ENCODE peak calls at places on chromosomes 5 and 9, in eight cellular contexts. One of them, this sample, is unnamed.

GRCh38 chr5:133423618-133424282 is 188.6 kb downstream of the FSTL4 start:
- DNase-seq in adrenal gland: peak
- DNase-seq in ascending aorta: no peak
- DNase-seq in coronary artery: no peak
- DNase-seq in fibroblast of the aortic adventitia: peak
- DNase-seq in cardiac fibroblast: peak
- DNase-seq in fibroblast of mammary gland: peak
- DNase-seq in PC-9: peak
- DNase-seq in this sample: peak

GRCh38 chr9:113548221-113549041 is 84.9 kb downstream of the RGS3 start:
- DNase-seq in fibroblast of mammary gland: no peak
- DNase-seq in fibroblast of the aortic adventitia: peak
- DNase-seq in coronary artery: peak
- DNase-seq in cardiac fibroblast: peak
- DNase-seq in PC-9: peak
- DNase-seq in adrenal gland: peak
- DNase-seq in ascending aorta: peak
- DNase-seq in this sample: no peak

GRCh38 chr9:138075961-138076649 is 198.5 kb downstream of the CACNA1B start:
- DNase-seq in cardiac fibroblast: no peak
- DNase-seq in coronary artery: peak
- DNase-seq in PC-9: no peak
- DNase-seq in ascending aorta: no peak
- DNase-seq in fibroblast of the aortic adventitia: no peak
- DNase-seq in adrenal gland: no peak
- DNase-seq in fibroblast of mammary gland: no peak
- DNase-seq in this sample: no peak

GRCh38 chr9:130328349-130328801 is 62.8 kb downstream of the HMCN2 start:
- DNase-seq in cardiac fibroblast: no peak
- DNase-seq in ascending aorta: no peak
- DNase-seq in PC-9: no peak
- DNase-seq in coronary artery: no peak
- DNase-seq in fibroblast of the aortic adventitia: peak
- DNase-seq in adrenal gland: no peak
- DNase-seq in fibroblast of mammary gland: peak
- DNase-seq in this sample: peak

GRCh38 chr5:137498301-137498735 is 808 bp downstream of the SPOCK1 start:
- DNase-seq in PC-9: no peak
- DNase-seq in adrenal gland: no peak
- DNase-seq in fibroblast of mammary gland: peak
- DNase-seq in fibroblast of the aortic adventitia: peak
- DNase-seq in ascending aorta: no peak
- DNase-seq in cardiac fibroblast: peak
- DNase-seq in coronary artery: no peak
- DNase-seq in this sample: no peak

GRCh38 chr9:137031904-137032639 is at the start of gene FUT7:
- DNase-seq in fibroblast of mammary gland: no peak
- DNase-seq in PC-9: no peak
- DNase-seq in adrenal gland: no peak
- DNase-seq in ascending aorta: no peak
- DNase-seq in cardiac fibroblast: no peak
- DNase-seq in coronary artery: no peak
- DNase-seq in fibroblast of the aortic adventitia: no peak
- DNase-seq in this sample: no peak

GRCh38 chr9:6894135-6894534 is 136.4 kb downstream of the KDM4C start:
- DNase-seq in cardiac fibroblast: no peak
- DNase-seq in fibroblast of the aortic adventitia: no peak
- DNase-seq in coronary artery: no peak
- DNase-seq in fibroblast of mammary gland: no peak
- DNase-seq in adrenal gland: no peak
- DNase-seq in ascending aorta: no peak
- DNase-seq in PC-9: no peak
- DNase-seq in this sample: no peak

GRCh38 chr9:74760031-74760700 is 127.6 kb downstream of the TRPM6 start:
- DNase-seq in ascending aorta: no peak
- DNase-seq in fibroblast of the aortic adventitia: peak
- DNase-seq in fibroblast of mammary gland: peak
- DNase-seq in adrenal gland: no peak
- DNase-seq in coronary artery: no peak
- DNase-seq in cardiac fibroblast: peak
- DNase-seq in PC-9: no peak
- DNase-seq in this sample: no peak

GRCh38 chr9:69307446-69308216 is 17.4 kb upstream of the ENTREP1 start:
- DNase-seq in fibroblast of mammary gland: no peak
- DNase-seq in coronary artery: no peak
- DNase-seq in ascending aorta: no peak
- DNase-seq in PC-9: no peak
- DNase-seq in adrenal gland: no peak
- DNase-seq in cardiac fibroblast: peak
- DNase-seq in fibroblast of the aortic adventitia: peak
- DNase-seq in this sample: no peak

GRCh38 chr9:113488071-113488470 is 24.5 kb downstream of the RGS3 start:
- DNase-seq in cardiac fibroblast: no peak
- DNase-seq in ascending aorta: no peak
- DNase-seq in adrenal gland: no peak
- DNase-seq in fibroblast of the aortic adventitia: no peak
- DNase-seq in fibroblast of mammary gland: no peak
- DNase-seq in PC-9: no peak
- DNase-seq in coronary artery: peak
- DNase-seq in this sample: no peak

GRCh38 chr9:109117856-109118801 is 1.6 kb downstream of the TMEM245 start:
- DNase-seq in ascending aorta: no peak
- DNase-seq in cardiac fibroblast: peak
- DNase-seq in fibroblast of the aortic adventitia: peak
- DNase-seq in coronary artery: no peak
- DNase-seq in fibroblast of mammary gland: peak
- DNase-seq in PC-9: no peak
- DNase-seq in adrenal gland: peak
- DNase-seq in this sample: no peak

DNA sequence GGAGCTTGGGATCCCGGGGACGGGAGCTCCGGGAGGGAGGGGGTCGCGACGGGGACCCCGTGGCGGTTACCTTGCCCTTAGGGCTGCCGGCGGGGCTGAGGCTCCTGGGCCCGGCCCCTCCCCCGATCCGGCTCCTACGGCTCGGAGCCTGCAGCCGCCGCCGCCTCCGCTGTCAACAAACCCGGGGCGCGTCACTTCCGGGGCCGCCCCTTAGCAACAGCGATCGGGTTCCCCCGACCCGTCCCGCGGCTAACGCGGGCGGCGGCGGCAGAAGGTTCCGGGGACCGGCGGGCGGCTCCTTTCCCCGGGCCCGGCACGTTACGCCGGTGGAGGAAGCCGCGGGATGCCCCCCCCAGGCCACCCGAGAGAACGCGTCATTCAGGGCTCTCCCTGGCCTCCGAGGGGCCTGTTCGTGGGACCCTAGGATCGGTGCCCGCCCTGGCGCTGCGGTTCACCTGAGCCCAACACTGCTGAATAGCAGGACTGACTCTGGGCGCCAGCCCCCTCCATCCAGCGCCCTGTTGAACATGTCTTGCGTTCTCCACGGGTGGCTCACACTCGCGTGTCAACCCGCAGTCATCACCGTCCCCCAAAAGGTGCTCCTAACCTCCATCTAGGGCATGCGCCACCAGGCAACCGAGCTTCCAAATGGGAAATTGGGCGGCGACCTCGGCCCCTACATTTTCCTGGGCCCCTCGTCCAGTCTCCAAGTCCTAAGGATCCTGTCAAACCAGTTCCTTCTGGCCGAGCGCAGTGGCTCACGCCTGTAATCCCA is at the start of gene ZER1:
- DNase-seq in PC-9: peak
- DNase-seq in cardiac fibroblast: peak
- DNase-seq in adrenal gland: peak
- DNase-seq in fibroblast of mammary gland: peak
- DNase-seq in coronary artery: peak
- DNase-seq in ascending aorta: peak
- DNase-seq in fibroblast of the aortic adventitia: peak
- DNase-seq in this sample: peak
- TF ChIP-seq CTCF in PC-9: no peak
- TF ChIP-seq CTCF in cardiac fibroblast: no peak
- TF ChIP-seq CTCF in adrenal gland: peak
- TF ChIP-seq CTCF in fibroblast of mammary gland: no peak
- TF ChIP-seq CTCF in coronary artery: no peak
- TF ChIP-seq CTCF in ascending aorta: no peak
- TF ChIP-seq CTCF in fibroblast of the aortic adventitia: no peak
- TF ChIP-seq CTCF in this sample: no peak

DNA sequence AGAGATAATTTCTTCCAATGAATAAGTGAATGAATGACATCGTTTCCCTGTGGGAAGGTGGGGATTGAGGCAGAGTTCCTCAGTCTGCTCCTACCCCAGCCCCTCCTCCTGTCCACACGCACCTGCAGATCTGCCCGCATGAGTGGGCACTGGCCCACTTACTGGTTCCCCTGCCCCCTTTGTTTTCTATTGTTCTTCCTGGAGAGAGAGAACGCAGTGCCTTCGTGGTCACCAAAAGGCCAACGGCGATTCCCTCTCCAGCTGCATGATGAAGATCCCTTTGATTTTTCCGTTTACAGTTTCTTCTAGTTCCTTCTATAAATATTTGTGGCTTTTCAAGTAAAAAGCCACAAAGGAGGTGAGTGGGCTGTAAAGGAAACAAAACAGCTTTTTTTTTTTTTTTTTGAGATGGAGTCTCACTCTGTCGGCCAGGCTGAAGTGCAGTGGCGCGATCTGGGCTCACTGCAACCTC is 5.7 kb upstream of the FPGS start:
- DNase-seq in ascending aorta: no peak
- DNase-seq in PC-9: no peak
- DNase-seq in adrenal gland: peak
- DNase-seq in fibroblast of mammary gland: no peak
- DNase-seq in cardiac fibroblast: no peak
- DNase-seq in coronary artery: no peak
- DNase-seq in fibroblast of the aortic adventitia: no peak
- DNase-seq in this sample: no peak
- H3K4me3 ChIP-seq in ascending aorta: no peak
- H3K4me3 ChIP-seq in PC-9: no peak
- H3K4me3 ChIP-seq in adrenal gland: no peak
- H3K4me3 ChIP-seq in fibroblast of mammary gland: no peak
- H3K4me3 ChIP-seq in cardiac fibroblast: no peak
- H3K4me3 ChIP-seq in coronary artery: no peak
- H3K4me3 ChIP-seq in fibroblast of the aortic adventitia: no peak
- H3K4me3 ChIP-seq in this sample: no peak

GRCh38 chr5:14728109-14728938 is 63.8 kb downstream of the OTULIN start:
- DNase-seq in coronary artery: no peak
- DNase-seq in fibroblast of mammary gland: no peak
- DNase-seq in PC-9: no peak
- DNase-seq in adrenal gland: no peak
- DNase-seq in cardiac fibroblast: no peak
- DNase-seq in fibroblast of the aortic adventitia: no peak
- DNase-seq in ascending aorta: no peak
- DNase-seq in this sample: no peak

GRCh38 chr5:14724633-14725032 is 60.1 kb downstream of the OTULIN start:
- DNase-seq in fibroblast of the aortic adventitia: no peak
- DNase-seq in coronary artery: no peak
- DNase-seq in PC-9: no peak
- DNase-seq in cardiac fibroblast: no peak
- DNase-seq in adrenal gland: peak
- DNase-seq in ascending aorta: no peak
- DNase-seq in fibroblast of mammary gland: no peak
- DNase-seq in this sample: peak

GRCh38 chr5:14727428-14727865 is 62.9 kb downstream of the OTULIN start:
- DNase-seq in coronary artery: no peak
- DNase-seq in adrenal gland: peak
- DNase-seq in fibroblast of mammary gland: peak
- DNase-seq in cardiac fibroblast: peak
- DNase-seq in PC-9: peak
- DNase-seq in fibroblast of the aortic adventitia: peak
- DNase-seq in ascending aorta: no peak
- DNase-seq in this sample: peak

GRCh38 chr5:14723648-14724231 is 59.2 kb downstream of the OTULIN start:
- DNase-seq in ascending aorta: no peak
- DNase-seq in fibroblast of the aortic adventitia: no peak
- DNase-seq in coronary artery: no peak
- DNase-seq in fibroblast of mammary gland: peak
- DNase-seq in cardiac fibroblast: peak
- DNase-seq in adrenal gland: no peak
- DNase-seq in PC-9: no peak
- DNase-seq in this sample: no peak

DNA sequence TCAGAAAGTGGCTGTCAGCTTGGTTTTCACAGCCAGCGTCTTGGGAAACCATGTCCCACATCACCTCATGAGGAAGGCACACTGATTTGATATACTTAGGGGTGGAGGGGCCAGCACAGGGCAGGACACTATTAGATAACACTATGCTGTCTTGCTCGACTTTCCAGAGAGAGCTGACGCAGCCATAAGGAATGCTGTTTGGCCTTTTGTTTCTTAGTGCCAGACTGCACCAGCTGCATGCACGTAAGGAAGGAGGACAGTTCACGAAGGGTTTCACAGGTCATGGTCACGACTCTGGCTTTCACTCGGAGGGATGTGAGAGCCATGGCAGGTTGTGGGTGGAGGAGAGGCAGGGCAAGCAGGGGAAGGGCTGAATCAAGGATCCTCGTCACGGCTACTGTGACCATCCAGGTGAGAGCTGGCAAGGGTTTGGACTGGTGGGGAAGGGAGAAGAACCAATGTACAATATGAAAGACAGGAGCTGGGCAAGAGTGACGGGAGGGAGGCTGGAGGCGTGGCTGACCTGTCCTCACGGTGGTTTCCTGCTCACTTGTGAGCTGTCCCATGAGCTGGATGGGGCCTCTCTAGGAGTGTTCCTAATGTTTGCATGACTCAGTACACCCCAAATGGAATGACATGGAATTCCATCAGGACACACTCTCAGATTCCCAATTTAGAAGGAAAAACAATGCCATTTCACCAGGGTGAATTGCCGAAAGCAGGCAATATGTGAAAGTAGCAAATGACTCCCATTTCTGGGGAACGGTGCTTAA is 61.7 kb downstream of the OTULIN start:
- DNase-seq in PC-9: peak
- DNase-seq in ascending aorta: no peak
- DNase-seq in adrenal gland: no peak
- DNase-seq in fibroblast of mammary gland: no peak
- DNase-seq in fibroblast of the aortic adventitia: no peak
- DNase-seq in coronary artery: no peak
- DNase-seq in cardiac fibroblast: peak
- DNase-seq in this sample: no peak
- TF ChIP-seq CTCF in PC-9: no peak
- TF ChIP-seq CTCF in ascending aorta: no peak
- TF ChIP-seq CTCF in adrenal gland: no peak
- TF ChIP-seq CTCF in fibroblast of mammary gland: no peak
- TF ChIP-seq CTCF in fibroblast of the aortic adventitia: no peak
- TF ChIP-seq CTCF in coronary artery: no peak
- TF ChIP-seq CTCF in cardiac fibroblast: no peak
- TF ChIP-seq CTCF in this sample: no peak

DNA sequence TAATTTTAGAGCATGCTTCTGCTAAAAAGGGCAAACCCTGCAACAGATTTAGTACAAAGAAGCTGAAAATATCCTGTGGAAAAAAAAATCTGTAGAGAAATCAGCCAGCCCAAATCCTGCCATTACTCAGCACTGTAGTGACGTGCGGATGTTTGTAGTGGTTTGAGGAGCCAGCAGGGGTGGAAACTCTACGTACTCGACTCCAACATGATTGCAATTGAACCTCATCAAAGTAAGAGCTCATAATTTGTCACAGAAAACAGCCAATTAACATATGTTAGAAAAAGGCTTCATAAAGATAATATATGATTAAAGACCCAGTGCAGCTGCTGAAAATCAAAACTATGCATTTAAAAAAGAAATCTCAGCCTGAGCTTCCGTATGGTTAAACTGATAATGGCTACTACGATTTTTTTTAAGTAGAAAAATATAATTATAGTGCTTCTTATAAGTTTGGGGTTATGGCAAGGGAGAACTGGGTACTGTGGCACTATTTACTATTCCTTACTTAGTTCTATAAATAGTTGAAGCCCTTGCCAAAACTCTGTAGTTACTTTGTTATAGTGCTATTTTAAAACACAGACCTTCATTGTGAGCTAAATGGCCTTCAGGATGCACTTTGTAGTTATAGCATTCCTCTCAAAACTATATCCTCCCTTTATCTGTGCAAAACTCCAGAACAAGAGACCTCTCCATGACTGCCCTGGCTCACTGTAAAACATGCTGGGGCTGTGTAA is 49.4 kb downstream of the MEF2C start:
- DNase-seq in adrenal gland: peak
- DNase-seq in fibroblast of the aortic adventitia: peak
- DNase-seq in coronary artery: peak
- DNase-seq in fibroblast of mammary gland: peak
- DNase-seq in ascending aorta: peak
- DNase-seq in PC-9: no peak
- DNase-seq in cardiac fibroblast: peak
- DNase-seq in this sample: no peak
- H3K4me3 ChIP-seq in adrenal gland: no peak
- H3K4me3 ChIP-seq in fibroblast of the aortic adventitia: peak
- H3K4me3 ChIP-seq in coronary artery: peak
- H3K4me3 ChIP-seq in fibroblast of mammary gland: no peak
- H3K4me3 ChIP-seq in ascending aorta: peak
- H3K4me3 ChIP-seq in PC-9: no peak
- H3K4me3 ChIP-seq in cardiac fibroblast: no peak
- H3K4me3 ChIP-seq in this sample: no peak